ENCODE peak calls at places on chromosomes 6 and 20, in ten cellular contexts. B is HCT116, C is stomach, I is HL-60, N is GM23338, E is breast epithelium, P is upper lobe of left lung, F is K562, K is GM12878, L is spleen. G is an unnamed sample. For H3K27me3, the result is how much of the 10 kb centered on the place peaks cover.

GRCh38 chr6:45461486-45461885 is 83.8 kb upstream of the SUPT3H start:
- DNase-seq in F (no peak), L (no peak), K (no peak), C (no peak), E (no peak), N (no peak), P (no peak), I (no peak), B (no peak), G (no peak)

GRCh38 chr6:75070244-75070643 is 135.6 kb downstream of the COL12A1 start:
- DNase-seq in F (no peak), I (no peak), L (no peak), B (no peak), E (no peak), K (no peak), P (no peak), N (no peak), C (no peak), G (no peak)

GRCh38 chr6:78020586-78020985 is 367.7 kb downstream of the MEI4 start:
- DNase-seq in E (no peak), K (no peak), L (no peak), B (no peak), F (no peak), P (no peak), I (no peak), N (no peak), C (no peak), G (no peak)

GRCh38 chr6:146851837-146852236 is 253.1 kb downstream of the ADGB start:
- DNase-seq in I (no peak), P (no peak), F (no peak), N (no peak), K (no peak), L (no peak), B (no peak), C (no peak), E (no peak), G (no peak)

GRCh38 chr20:41391587-41392001 is 25.0 kb upstream of the EMILIN3 start:
- DNase-seq in B (no peak), L (peak), P (no peak), C (no peak), E (no peak), I (no peak), N (peak), F (no peak), K (no peak), G (no peak)

GRCh38 chr6:28449056-28449455 is 5.8 kb upstream of the ZSCAN23 start:
- DNase-seq in I (no peak), N (no peak), P (no peak), L (no peak), B (no peak), E (no peak), F (no peak), C (no peak), K (no peak), G (no peak)

GRCh38 chr20:40583195-40583594 is 105.8 kb downstream of the MAFB start:
- DNase-seq in N (no peak), C (no peak), P (peak), B (no peak), I (no peak), K (no peak), F (no peak), L (no peak), E (no peak), G (peak)

GRCh38 chr20:1901704-1902103 is 6.5 kb downstream of the SIRPA start:
- DNase-seq in I (no peak), K (no peak), P (no peak), C (no peak), B (no peak), F (no peak), L (no peak), N (no peak), E (no peak), G (no peak)

GRCh38 chr20:54355631-54356280 is 119.6 kb upstream of the DOK5 start:
- DNase-seq in L (no peak), E (no peak), C (no peak), K (no peak), N (no peak), F (no peak), B (no peak), P (no peak), I (no peak), G (no peak)

GRCh38 chr6:26250806-26251075 is 114.3 kb upstream of the BTN3A2 start:
- DNase-seq in B (no peak), F (no peak), N (no peak), K (no peak), E (no peak), I (no peak), L (no peak), P (no peak), C (no peak), G (peak)

GRCh38 chr6:149317656-149318571 is at the start of gene TAB2:
- DNase-seq in N (peak), K (no peak), E (peak), L (peak), P (peak), I (no peak), B (no peak), C (peak), F (peak), G (peak)

GRCh38 chr6:147204060-147204785 is at the start of gene STXBP5:
- DNase-seq in L (peak), C (peak), F (peak), N (peak), E (no peak), B (no peak), K (no peak), I (no peak), P (peak), G (peak)

GRCh38 chr20:43955244-43956191 is 40.9 kb downstream of the TOX2 start:
- DNase-seq in K (peak), E (no peak), I (no peak), C (no peak), P (no peak), N (no peak), B (peak), L (peak), F (peak), G (no peak)

GRCh38 chr20:23887856-23888255 is 8.3 kb upstream of the CST5 start:
- DNase-seq in K (no peak), I (no peak), P (no peak), F (no peak), C (no peak), N (no peak), L (no peak), E (no peak), B (no peak), G (no peak)
- TF ChIP-seq POLR2AphosphoS5 in K (no peak), I (no peak), P (no peak), F (no peak), C (no peak), N (no peak), L (no peak), E (no peak), B (no peak), G (no peak)

GRCh38 chr6:169896826-169897456 is 145.5 kb downstream of the ERMARD start:
- DNase-seq in I (no peak), E (no peak), B (no peak), P (no peak), N (no peak), L (peak), K (no peak), C (no peak), F (no peak), G (no peak)
- H3K27me3 ChIP-seq in I (under half), E (under half), B (under half), P (under half), N (under half), L (under half), K (under half), C (under half), F (under half), G (under half)

GRCh38 chr20:50149481-50150254 is 3.9 kb downstream of the PEDS1 start:
- DNase-seq in K (no peak), L (no peak), N (no peak), B (no peak), E (no peak), P (no peak), C (no peak), F (no peak), I (no peak), G (no peak)
- TF ChIP-seq POLR2AphosphoS5 in K (no peak), L (no peak), N (no peak), B (no peak), E (no peak), P (no peak), C (no peak), F (no peak), I (no peak), G (no peak)

DNA sequence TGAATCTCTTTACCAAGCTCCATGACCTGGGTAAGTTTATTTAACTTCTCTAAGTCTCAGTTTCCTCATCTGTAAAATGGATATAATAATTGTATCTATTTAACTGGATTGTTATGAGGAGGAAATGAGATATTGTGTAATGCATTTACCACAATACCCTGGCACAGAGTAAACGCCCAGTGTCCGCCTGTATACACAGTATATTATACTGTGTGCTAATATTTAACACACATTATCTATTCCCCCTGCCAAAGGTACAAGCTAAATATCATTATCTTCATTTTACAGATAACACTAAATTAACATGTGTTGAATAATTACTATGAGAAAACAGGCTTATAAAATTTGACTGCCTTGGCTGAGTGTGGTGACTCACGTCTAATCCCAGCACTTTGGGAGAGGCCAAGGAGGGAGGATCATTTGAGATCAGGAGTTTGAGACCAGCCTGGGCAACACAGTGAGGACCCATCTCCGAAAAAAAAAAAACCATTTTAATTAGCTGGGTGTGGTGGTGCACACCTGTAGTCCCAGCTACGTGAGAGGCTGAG is 38.7 kb upstream of the TNFRSF21 start:
- DNase-seq in F (no peak), N (no peak), C (peak), L (no peak), P (no peak), E (no peak), B (no peak), I (no peak), K (no peak), G (peak)
- H3K27me3 ChIP-seq in F (under half), N (under half), C (under half), L (under half), P (under half), E (under half), B (under half), I (under half), K (under half), G (under half)

DNA sequence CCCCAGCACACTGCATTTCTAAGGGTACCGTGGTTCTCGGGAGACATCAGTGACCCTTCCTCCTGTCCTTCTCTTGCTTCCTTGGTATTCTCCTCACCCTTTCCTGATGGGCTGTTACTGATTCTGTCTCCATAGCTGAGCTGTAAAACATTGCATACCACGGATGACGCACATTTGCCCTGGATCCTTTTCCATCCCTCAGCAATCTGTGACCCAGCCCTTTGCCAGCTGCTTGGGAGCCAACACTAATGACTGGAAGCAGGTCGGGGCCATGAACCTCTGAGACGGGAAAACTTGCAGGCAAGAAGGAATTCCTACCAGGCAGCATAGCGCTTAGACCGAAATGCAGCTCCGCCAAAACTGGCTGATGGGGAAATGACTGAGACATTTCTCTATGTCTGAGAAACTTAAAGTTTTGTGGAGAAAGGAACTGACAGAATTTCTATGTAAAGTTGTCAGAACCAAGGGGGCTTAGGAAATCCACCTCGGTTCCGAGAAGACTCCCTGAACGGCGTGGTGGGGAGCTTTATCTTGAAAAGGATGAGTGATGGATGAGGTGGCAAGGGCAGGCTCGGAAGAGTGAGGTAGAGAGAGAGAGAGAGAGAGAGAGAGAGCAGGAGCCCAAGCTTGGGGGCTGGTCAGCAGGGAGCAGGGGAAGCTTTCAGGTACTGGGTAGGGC is 19.2 kb downstream of the TUBB2B start:
- DNase-seq in L (no peak), I (no peak), E (no peak), K (no peak), P (no peak), C (no peak), F (peak), N (peak), B (no peak), G (no peak)
- TF ChIP-seq POLR2AphosphoS5 in L (no peak), I (no peak), E (peak), K (no peak), P (no peak), C (peak), F (no peak), N (no peak), B (no peak), G (no peak)

GRCh38 chr6:111033628-111034289 is 51.9 kb downstream of the RPF2 start:
- DNase-seq in L (no peak), E (no peak), I (no peak), P (no peak), F (no peak), B (no peak), N (peak), K (no peak), C (no peak), G (no peak)

GRCh38 chr6:111041917-111042316 is 45.4 kb upstream of the SLC16A10 start:
- DNase-seq in N (no peak), F (no peak), L (no peak), P (no peak), C (no peak), I (no peak), E (no peak), K (no peak), B (no peak), G (no peak)

DNA sequence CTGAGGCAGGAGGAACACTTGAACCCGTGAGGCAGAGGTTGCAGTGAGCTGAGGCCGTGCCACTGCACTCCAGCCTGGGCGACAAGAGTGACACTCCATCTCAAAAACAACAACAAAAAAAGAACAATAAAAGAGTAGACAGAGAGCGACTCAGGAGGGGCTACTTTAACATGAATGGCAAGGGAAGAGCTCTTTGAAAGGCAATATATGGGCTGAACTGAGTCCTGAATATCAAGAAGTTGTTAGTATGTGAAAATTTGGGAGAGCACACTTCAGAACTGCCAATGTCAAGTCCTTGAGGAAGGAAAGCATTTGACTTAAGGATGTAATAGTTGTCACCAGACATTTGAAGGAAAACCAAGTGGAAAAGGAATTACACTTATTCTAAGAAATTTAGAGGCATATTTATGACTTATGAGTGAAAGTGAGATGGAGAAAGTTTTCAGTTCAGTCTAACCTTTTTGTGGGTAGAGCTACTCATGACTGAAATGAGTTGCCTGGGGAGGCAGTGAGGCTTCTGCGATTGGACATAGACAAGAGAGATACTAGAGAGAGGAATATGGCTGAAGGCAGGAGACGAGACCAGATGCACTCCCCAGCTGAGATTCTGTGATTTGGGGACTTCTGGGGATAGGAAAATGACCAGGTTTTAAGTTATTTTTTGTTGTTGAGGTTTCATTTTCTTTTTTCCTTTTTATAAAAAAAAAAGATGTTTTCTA is 48.6 kb upstream of the SLC16A10 start:
- DNase-seq in L (no peak), E (no peak), P (no peak), I (no peak), K (no peak), N (no peak), F (no peak), B (no peak), C (no peak), G (no peak)
- H3K27me3 ChIP-seq in L (under half), E (under half), P (under half), I (under half), K (under half), N (under half), F (under half), B (under half), C (under half), G (under half)

GRCh38 chr6:53233309-53233708 is 84.7 kb upstream of the GCM1 start:
- DNase-seq in C (no peak), L (no peak), B (no peak), F (peak), I (no peak), E (no peak), P (no peak), K (no peak), N (no peak), G (no peak)

GRCh38 chr6:53230775-53231467 is 82.3 kb upstream of the GCM1 start:
- DNase-seq in L (no peak), P (no peak), N (no peak), K (no peak), C (no peak), I (no peak), E (no peak), F (no peak), B (no peak), G (no peak)

GRCh38 chr6:53227847-53228246 is 79.2 kb upstream of the GCM1 start:
- DNase-seq in E (no peak), L (no peak), B (no peak), K (no peak), N (no peak), C (no peak), I (no peak), F (no peak), P (no peak), G (no peak)
- TF ChIP-seq POLR2AphosphoS5 in E (no peak), L (no peak), B (no peak), K (no peak), N (no peak), C (no peak), I (no peak), F (no peak), P (no peak), G (no peak)

G was measured in transverse colon.